ENCODE peak calls at places on chromosomes 13 and 19, in five cellular contexts. D is cardiac muscle cell, Z is DND-41, O is heart right ventricle, S is mammary epithelial cell. Q is an unnamed sample. For H3K4me1 and H3K9me3, the result is how much of the 10 kb centered on the place peaks cover.

GRCh38 chr19:42471554-42472249 is 29.0 kb upstream of the CXCL17 start:
- DNase-seq in D (peak), Z (no peak), O (no peak), S (peak), Q (peak)

GRCh38 chr13:45718063-45718462 is 15.9 kb downstream of the CBY2 start:
- DNase-seq in D (peak), Z (no peak), O (no peak), S (peak), Q (peak)

GRCh38 chr19:28213476-28214082 is 999.4 kb downstream of the UQCRFS1 start:
- DNase-seq in S (no peak), D (no peak), O (no peak), Z (no peak), Q (peak)

GRCh38 chr19:56423276-56423984 is 19.3 kb downstream of the ZNF583 start:
- DNase-seq in D (no peak), O (no peak), Z (no peak), S (no peak), Q (peak)

GRCh38 chr13:106523566-106523965 is 11.9 kb downstream of the EFNB2 start:
- DNase-seq in O (no peak), Z (no peak), D (peak), S (peak), Q (no peak)

GRCh38 chr19:32373614-32374295 is 28.3 kb downstream of the ZNF507 start:
- DNase-seq in D (peak), S (peak), Z (no peak), O (no peak), Q (peak)

GRCh38 chr19:33273881-33274662 is 28.3 kb downstream of the CEBPA start:
- DNase-seq in O (no peak), S (peak), D (peak), Z (no peak), Q (peak)

GRCh38 chr19:5038631-5039271 is 69.8 kb downstream of the KDM4B start:
- DNase-seq in S (no peak), O (no peak), D (peak), Z (peak), Q (no peak)

GRCh38 chr13:101811440-101811839 is 359.0 kb downstream of the ITGBL1 start:
- DNase-seq in S (peak), D (no peak), O (no peak), Z (no peak), Q (no peak)

GRCh38 chr13:54536112-54536511 is 1507.5 kb downstream of the OLFM4 start:
- DNase-seq in D (no peak), Z (no peak), O (no peak), S (no peak), Q (no peak)

GRCh38 chr13:67147257-67148218 is 82.6 kb downstream of the PCDH9 start:
- DNase-seq in S (no peak), Z (no peak), O (no peak), D (peak), Q (peak)

GRCh38 chr13:41311607-41312500 is 787 bp downstream of the NAA16 start:
- DNase-seq in S (peak), O (peak), Z (peak), D (peak), Q (peak)

GRCh38 chr19:36041831-36042230 is 9.2 kb upstream of the CLIP3 start:
- DNase-seq in S (peak), D (peak), Z (no peak), O (no peak), Q (no peak)

GRCh38 chr13:42836930-42837329 is 55.5 kb downstream of the FAM216B start:
- DNase-seq in D (peak), S (no peak), Z (no peak), O (no peak), Q (peak)

GRCh38 chr19:6108721-6109633 is 1.3 kb downstream of the RFX2 start:
- DNase-seq in Z (peak), O (peak), S (peak), D (peak), Q (peak)

GRCh38 chr19:952680-953500 is 27.1 kb downstream of the ARID3A start:
- DNase-seq in D (peak), S (no peak), Z (no peak), O (no peak), Q (no peak)

GRCh38 chr13:95112883-95113282 is 188.4 kb downstream of the ABCC4 start:
- DNase-seq in D (no peak), O (no peak), Z (no peak), S (no peak), Q (no peak)

GRCh38 chr19:5903054-5903501 is 512 bp downstream of the NDUFA11 start:
- DNase-seq in O (no peak), S (peak), Z (no peak), D (peak), Q (peak)

GRCh38 chr19:21841081-21841783 is 5.2 kb upstream of the ZNF43 start:
- DNase-seq in D (no peak), S (no peak), O (no peak), Z (no peak), Q (no peak)

GRCh38 chr13:95643471-95643813 is 1.1 kb downstream of the DZIP1 start:
- DNase-seq in S (peak), D (peak), Z (no peak), O (no peak), Q (peak)

GRCh38 chr13:79060216-79060615 is 345.8 kb downstream of the RBM26 start:
- DNase-seq in D (no peak), S (no peak), O (no peak), Z (no peak), Q (no peak)

GRCh38 chr19:13043285-13043684 is 48.0 kb downstream of the NFIX start:
- DNase-seq in S (no peak), Z (no peak), O (no peak), D (no peak), Q (peak)

GRCh38 chr19:38971672-38972071 is 3.9 kb downstream of the FBXO17 start:
- DNase-seq in O (no peak), D (no peak), S (no peak), Z (no peak), Q (no peak)

GRCh38 chr19:5827891-5828660 is 11.4 kb downstream of the FUT6 start:
- DNase-seq in Z (no peak), O (peak), D (peak), S (peak), Q (no peak)

GRCh38 chr13:93867481-93867880 is 612.0 kb downstream of the DCT start:
- DNase-seq in D (no peak), Z (no peak), O (no peak), S (no peak), Q (no peak)

GRCh38 chr13:36979361-36980040 is 19.6 kb downstream of the ALG5 start:
- DNase-seq in Z (no peak), S (no peak), D (peak), O (no peak), Q (no peak)

GRCh38 chr19:46984077-46985010 is 35.3 kb upstream of the NPAS1 start:
- DNase-seq in O (peak), Z (no peak), S (no peak), D (peak), Q (no peak)

GRCh38 chr19:41421314-41421713 is 5.9 kb downstream of the B3GNT8 start:
- DNase-seq in D (no peak), O (no peak), S (no peak), Z (no peak), Q (no peak)

GRCh38 chr19:44574201-44574950 is 39.0 kb upstream of the IGSF23 start:
- DNase-seq in D (no peak), Z (no peak), O (no peak), S (no peak), Q (no peak)

GRCh38 chr19:5128251-5128931 is 159.5 kb downstream of the KDM4B start:
- DNase-seq in O (peak), S (no peak), D (peak), Z (no peak), Q (peak)

GRCh38 chr13:109747524-109747923 is 38.9 kb downstream of the IRS2 start:
- DNase-seq in D (no peak), O (no peak), Z (no peak), S (no peak), Q (no peak)

GRCh38 chr13:85412448-85412847 is 386.8 kb downstream of the SLITRK6 start:
- DNase-seq in S (no peak), O (no peak), Z (no peak), D (no peak), Q (no peak)

GRCh38 chr19:31546561-31546960 is 197.3 kb upstream of the TSHZ3 start:
- DNase-seq in D (no peak), Z (no peak), O (no peak), S (no peak), Q (no peak)

GRCh38 chr13:20399515-20399914 is 126.1 kb downstream of the CRYL1 start:
- DNase-seq in Z (no peak), D (no peak), S (no peak), O (no peak), Q (no peak)

GRCh38 chr19:7293795-7294570 is at the start of gene INSR:
- DNase-seq in D (peak), S (peak), Z (peak), O (peak), Q (peak)
- H3K27ac ChIP-seq in D (peak), S (no peak), Z (peak), O (peak), Q (peak)

GRCh38 chr13:99227331-99227900 is 26.8 kb downstream of the UBAC2 start:
- DNase-seq in Z (no peak), D (no peak), S (no peak), O (no peak), Q (no peak)

GRCh38 chr13:99226493-99226892 is 25.8 kb downstream of the UBAC2 start:
- DNase-seq in S (no peak), D (no peak), O (no peak), Z (no peak), Q (no peak)

GRCh38 chr13:99221567-99222239 is 21.0 kb downstream of the UBAC2 start:
- DNase-seq in S (no peak), O (no peak), Z (no peak), D (no peak), Q (no peak)

GRCh38 chr13:99225078-99225477 is 24.4 kb downstream of the UBAC2 start:
- DNase-seq in O (no peak), Z (no peak), S (no peak), D (no peak), Q (no peak)

GRCh38 chr13:99224019-99224418 is 23.4 kb downstream of the UBAC2 start:
- DNase-seq in S (no peak), D (no peak), O (no peak), Z (no peak), Q (no peak)
- H3K4me1 ChIP-seq in S (under half), D (under half), O (half or more), Z (half or more), Q (under half)

DNA sequence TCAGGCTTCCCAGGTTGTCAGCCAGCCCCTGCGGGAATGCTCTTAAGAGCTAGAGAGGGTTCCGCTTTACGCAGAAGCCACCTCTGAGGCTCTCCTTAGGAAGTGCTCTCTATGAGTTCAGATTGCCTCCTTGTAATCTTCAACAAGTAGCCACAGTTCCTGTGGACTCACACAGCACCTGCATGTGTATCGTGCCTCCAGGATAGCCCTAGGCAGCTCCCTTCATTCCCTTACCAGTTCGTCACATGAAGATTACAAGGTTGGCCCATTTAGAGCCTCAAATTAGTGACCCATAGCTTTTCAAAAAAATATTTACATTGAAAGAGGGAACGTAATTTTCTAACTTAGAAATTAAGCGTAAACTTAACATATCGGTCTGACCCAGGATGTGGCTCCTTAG is 284.3 kb downstream of the MTUS2 start:
- DNase-seq in S (no peak), Z (no peak), D (no peak), O (no peak), Q (no peak)
- H3K9me3 ChIP-seq in S (under half), Z (under half), D (under half), O (under half), Q (under half)

DNA sequence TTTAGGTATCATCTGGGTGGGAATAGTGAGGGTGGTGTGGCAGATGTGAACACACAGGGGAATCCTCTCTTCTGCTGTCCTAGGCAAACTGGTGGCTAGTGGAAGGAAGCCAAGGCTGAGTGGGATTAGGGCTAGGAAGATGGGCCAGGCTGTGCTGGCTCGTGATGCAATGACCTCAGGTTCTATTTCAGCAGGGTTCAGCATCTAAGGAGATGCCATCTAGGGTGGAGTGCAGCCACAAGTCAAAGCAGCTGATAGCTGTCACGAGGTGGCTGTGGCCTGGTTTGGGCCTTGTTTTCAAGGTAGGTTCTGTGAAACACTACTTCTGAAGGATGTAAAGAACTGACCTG is 21.6 kb downstream of the ARL11 start:
- DNase-seq in D (no peak), Z (no peak), S (no peak), O (no peak), Q (no peak)
- H3K27ac ChIP-seq in D (no peak), Z (no peak), S (no peak), O (no peak), Q (no peak)

GRCh38 chr19:48943081-48943480 is 9.6 kb downstream of the DHDH start:
- DNase-seq in S (no peak), O (no peak), Z (no peak), D (no peak), Q (no peak)

GRCh38 chr19:48945415-48945814 is 9.3 kb upstream of the BAX start:
- DNase-seq in O (no peak), S (no peak), Z (no peak), D (no peak), Q (no peak)

GRCh38 chr19:48950159-48950558 is 4.5 kb upstream of the BAX start:
- DNase-seq in D (no peak), O (no peak), S (no peak), Z (no peak), Q (no peak)

GRCh38 chr19:48945817-48946216 is 8.9 kb upstream of the BAX start:
- DNase-seq in Z (no peak), S (no peak), O (no peak), D (no peak), Q (no peak)

DNA sequence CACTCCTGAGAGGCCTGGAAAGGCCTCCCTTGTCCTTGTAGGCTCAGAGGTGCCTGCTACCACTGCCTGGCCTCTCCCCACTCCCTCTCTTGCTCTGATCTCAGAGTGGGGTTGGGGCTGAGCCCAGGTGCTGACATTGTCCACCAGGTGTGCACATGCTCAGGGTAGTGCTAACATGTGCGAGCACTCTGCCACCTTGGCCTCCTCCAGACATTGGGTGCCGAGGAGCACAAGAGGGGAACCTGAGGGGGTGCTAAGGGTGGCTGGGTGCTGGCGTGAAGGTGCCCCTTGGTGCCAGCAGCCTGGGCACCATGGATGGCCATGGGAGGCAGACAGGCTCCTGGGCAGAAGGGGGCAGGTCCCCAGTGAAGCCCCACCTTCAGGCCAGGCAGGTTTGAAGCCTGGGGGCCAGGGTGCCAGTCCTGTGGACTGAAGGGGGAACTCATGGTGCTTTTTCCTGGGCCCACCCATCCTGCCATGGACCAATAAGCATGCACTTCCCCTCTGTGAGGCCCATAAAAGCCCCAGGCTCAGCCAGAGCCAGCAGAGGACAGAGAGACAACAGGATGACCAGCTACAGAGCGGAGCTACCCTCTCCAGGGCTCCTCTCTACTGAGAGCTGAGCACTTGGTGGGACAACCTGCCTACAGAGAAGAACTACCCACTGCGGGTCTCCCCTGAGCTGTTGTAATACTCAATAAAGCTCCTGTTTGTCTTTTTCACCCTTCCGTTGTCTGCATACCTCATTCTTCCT is 7.7 kb upstream of the BAX start:
- DNase-seq in D (no peak), S (no peak), O (no peak), Z (no peak), Q (no peak)
- H3K4me1 ChIP-seq in D (under half), S (under half), O (under half), Z (under half), Q (under half)